ENCODE peak calls at places on chromosomes 13 and 19, in five cellular contexts. Y, A, F, J and M are unnamed samples.

GRCh38 chr19:47520839-47521238 is 6.0 kb upstream of the NAPA start:
- DNase-seq in Y (no peak), A (no peak), F (no peak), J (no peak), M (no peak)

GRCh38 chr13:57634829-57635165 is 3.3 kb downstream of the PCDH17 start:
- DNase-seq in Y (no peak), A (no peak), F (no peak), J (no peak), M (peak; percentile 43)

GRCh38 chr13:21739771-21740170 is 68.9 kb downstream of the FGF9 start:
- DNase-seq in Y (no peak), A (no peak), F (no peak), J (no peak), M (no peak)

GRCh38 chr13:77728265-77728966 is 30.9 kb downstream of the SLAIN1 start:
- DNase-seq in Y (no peak), A (no peak), F (no peak), J (no peak), M (no peak)

GRCh38 chr13:52195052-52195837 is 35.8 kb upstream of the NEK3 start:
- DNase-seq in Y (no peak), A (no peak), F (no peak), J (peak; percentile 75), M (peak; percentile 68)

GRCh38 chr19:4014541-4015491 is 7.3 kb downstream of the PIAS4 start:
- DNase-seq in Y (no peak), A (no peak), F (peak; percentile 46), J (peak; percentile 87), M (peak; percentile 70)

GRCh38 chr13:42239644-42240043 is 32.3 kb upstream of the AKAP11 start:
- DNase-seq in Y (no peak), A (no peak), F (no peak), J (no peak), M (no peak)

GRCh38 chr13:48782429-48782840 is 128.7 kb downstream of the CYSLTR2 start:
- DNase-seq in Y (no peak), A (peak; percentile 15), F (no peak), J (no peak), M (no peak)

GRCh38 chr13:46484561-46484960 is 68.4 kb upstream of the LRCH1 start:
- DNase-seq in Y (no peak), A (no peak), F (no peak), J (no peak), M (no peak)

GRCh38 chr19:37136118-37136517 is 36.4 kb downstream of the ZNF585A start:
- DNase-seq in Y (no peak), A (no peak), F (no peak), J (no peak), M (no peak)

GRCh38 chr13:36850790-36851438 is 31.9 kb downstream of the RFXAP start:
- DNase-seq in Y (no peak), A (peak; percentile 23), F (peak; percentile 22), J (peak; percentile 82), M (peak; percentile 24)

GRCh38 chr19:34577531-34578101 is 96.1 kb downstream of the WTIP start:
- DNase-seq in Y (no peak), A (no peak), F (peak; percentile 11), J (peak; percentile 72), M (peak; percentile 42)

GRCh38 chr13:74974234-74974879 is 507.6 kb downstream of the TBC1D4 start:
- DNase-seq in Y (no peak), A (no peak), F (no peak), J (no peak), M (no peak)

GRCh38 chr13:78875792-78876580 is 217.0 kb upstream of the OBI1 start:
- DNase-seq in Y (no peak), A (no peak), F (peak; percentile 6), J (peak; percentile 59), M (no peak)

GRCh38 chr13:94667190-94667589 is 45.2 kb downstream of the SOX21 start:
- DNase-seq in Y (no peak), A (no peak), F (no peak), J (no peak), M (no peak)

GRCh38 chr13:36088001-36088400 is 43.2 kb downstream of the DCLK1 start:
- DNase-seq in Y (no peak), A (no peak), F (no peak), J (no peak), M (no peak)

GRCh38 chr13:35648109-35648508 is 171.6 kb upstream of the MAB21L1 start:
- DNase-seq in Y (no peak), A (no peak), F (no peak), J (no peak), M (no peak)

GRCh38 chr19:37389234-37389633 is 18.3 kb downstream of the ZNF527 start:
- DNase-seq in Y (no peak), A (no peak), F (no peak), J (no peak), M (no peak)

GRCh38 chr19:54518844-54519243 is 16.2 kb downstream of the LAIR2 start:
- DNase-seq in Y (peak; percentile 73), A (peak; percentile 27), F (peak; percentile 73), J (no peak), M (no peak)

DNA sequence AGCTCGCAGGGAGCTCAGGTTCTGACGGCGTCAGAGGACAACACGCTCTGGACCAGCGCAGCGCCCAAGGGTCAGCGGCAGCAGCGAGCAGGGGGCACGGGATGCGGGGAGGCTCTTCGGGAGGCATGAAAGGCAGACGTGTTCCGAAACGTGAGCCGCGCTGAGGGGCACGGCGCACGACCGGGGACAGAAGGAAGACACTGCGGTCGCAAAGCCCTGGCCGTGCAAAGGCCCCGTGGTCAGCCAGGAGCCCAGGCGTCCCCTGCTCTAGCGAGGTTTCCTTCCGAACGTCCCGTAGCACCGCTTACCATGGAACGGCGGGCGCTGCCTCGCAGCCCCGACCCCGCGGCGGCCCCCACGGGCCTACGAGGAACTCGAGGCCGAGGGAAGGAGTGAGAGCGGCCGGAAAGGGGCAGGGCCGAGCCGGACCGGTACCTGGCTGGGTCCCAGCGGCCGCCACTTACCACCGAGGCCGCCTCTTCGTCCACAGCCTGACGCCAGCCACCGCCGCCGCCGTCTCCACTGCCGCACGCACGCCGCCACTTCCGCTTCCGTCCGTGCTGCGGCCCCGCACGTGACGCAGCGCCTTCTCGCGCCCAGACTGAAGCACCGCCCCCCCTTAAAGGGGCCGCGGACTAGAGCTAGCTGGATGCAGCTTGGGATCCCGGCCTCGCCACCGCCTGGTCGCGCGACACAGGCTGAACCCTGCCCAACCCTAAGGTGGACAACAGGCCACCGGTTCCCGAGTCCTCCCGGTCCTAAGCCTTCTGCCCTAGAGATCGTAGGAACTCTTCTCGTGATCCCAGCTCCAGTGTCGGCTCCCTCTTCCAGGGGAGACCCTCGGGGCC is 9.4 kb downstream of the ABHD17A start:
- DNase-seq in Y (peak; percentile 51), A (peak; percentile 79), F (peak; percentile 97), J (peak; percentile 88), M (peak; percentile 96)
- TF ChIP-seq EP300 in Y (no peak), A (no peak), F (no peak), J (no peak), M (no peak)

GRCh38 chr13:97257800-97258799 is 36.0 kb downstream of the MBNL2 start:
- DNase-seq in Y (peak; percentile 37), A (peak; percentile 87), F (peak; percentile 81), J (no peak), M (no peak)

GRCh38 chr13:97259787-97260641 is 37.9 kb downstream of the MBNL2 start:
- DNase-seq in Y (no peak), A (peak; percentile 77), F (peak; percentile 84), J (no peak), M (no peak)

GRCh38 chr13:97257228-97257755 is 35.2 kb downstream of the MBNL2 start:
- DNase-seq in Y (no peak), A (no peak), F (no peak), J (no peak), M (no peak)

GRCh38 chr13:97256343-97256783 is 34.2 kb downstream of the MBNL2 start:
- DNase-seq in Y (no peak), A (peak; percentile 85), F (peak; percentile 75), J (no peak), M (no peak)

DNA sequence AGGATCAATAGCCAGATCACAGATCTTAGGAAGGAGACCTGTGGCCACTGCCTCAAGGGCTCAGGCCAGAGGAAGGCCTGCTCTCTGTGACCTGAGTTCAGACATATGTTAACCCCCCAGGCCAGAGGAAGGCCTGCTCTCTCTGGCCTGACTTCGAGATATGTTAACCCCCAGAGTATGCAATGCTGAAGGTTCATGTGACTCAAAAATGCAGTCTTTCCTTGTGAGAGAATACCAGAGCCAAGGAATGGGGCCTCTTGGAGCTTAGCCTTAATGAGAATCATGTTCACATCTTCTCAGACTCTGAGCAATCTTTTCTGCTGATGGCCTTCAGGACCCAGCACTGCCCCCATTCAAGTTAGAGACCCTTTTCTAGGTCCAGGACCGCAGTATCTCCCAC is 36.7 kb downstream of the MBNL2 start:
- DNase-seq in Y (no peak), A (no peak), F (no peak), J (peak; percentile 23), M (no peak)
- TF ChIP-seq TAF1 in Y (no peak), A (no peak), F (no peak), J (no peak), M (no peak)

DNA sequence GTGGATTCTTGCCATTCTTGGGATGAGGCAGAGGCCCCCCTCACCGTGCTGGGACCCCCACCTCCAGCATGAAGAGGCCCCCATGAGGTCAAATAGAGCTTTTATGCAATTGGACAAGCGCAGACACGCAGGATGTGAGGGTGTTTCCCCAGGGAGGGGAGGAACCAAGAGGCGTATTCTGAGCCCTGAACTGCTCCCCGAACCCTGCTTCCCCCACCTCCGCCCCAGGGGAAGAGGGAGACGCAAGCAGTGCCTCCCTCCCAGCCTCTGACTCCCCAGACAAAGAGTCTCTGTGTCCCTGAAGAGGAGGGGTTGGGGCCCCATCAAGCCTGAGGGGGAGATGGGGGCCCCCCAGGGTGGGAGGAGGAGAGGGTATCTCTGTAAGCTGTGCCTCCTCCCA is 1.3 kb upstream of the RDH8 start:
- DNase-seq in Y (no peak), A (no peak), F (no peak), J (no peak), M (peak; percentile 12)
- TF ChIP-seq EP300 in Y (no peak), A (no peak), F (no peak), J (no peak), M (no peak)

GRCh38 chr19:15238639-15239155 is 6.4 kb upstream of the EPHX3 start:
- DNase-seq in Y (no peak), A (no peak), F (no peak), J (no peak), M (no peak)
- TF ChIP-seq TAF1 in Y (no peak), A (no peak), F (no peak), J (no peak), M (no peak)

GRCh38 chr19:8367327-8368001 is 3.5 kb downstream of the ANGPTL4 start:
- DNase-seq in Y (no peak), A (no peak), F (peak; percentile 57), J (peak; percentile 61), M (peak; percentile 95)
- TF ChIP-seq EP300 in Y (no peak), A (no peak), F (no peak), J (no peak), M (peak; percentile 79)

GRCh38 chr19:57611113-57611512 is 2.9 kb upstream of the ZNF134 start:
- DNase-seq in Y (no peak), A (no peak), F (no peak), J (no peak), M (no peak)
- TF ChIP-seq TAF1 in Y (no peak), A (no peak), F (no peak), J (no peak), M (no peak)

GRCh38 chr19:11505504-11506100 is at the start of gene ZNF653:
- DNase-seq in Y (peak; percentile 70), A (peak; percentile 89), F (peak; percentile 98), J (peak; percentile 98), M (peak; percentile 97)
- TF ChIP-seq EP300 in Y (no peak), A (no peak), F (no peak), J (no peak), M (no peak)